ENCODE peak calls at places on chromosome 2, in ten cellular contexts. T is A549, I is adrenal gland, F is K562, S is HepG2, B is H54, Q is right lobe of liver, K is testis, O is IMR-90, C is prostate gland. D is an unnamed sample.

GRCh38 chr2:70888925-70889715 is 46.6 kb upstream of the ATP6V1B1 start:
- DNase-seq in T (no peak), I (no peak), F (no peak), S (no peak), B (no peak), Q (no peak), K (no peak), O (no peak), C (no peak), D (no peak)

GRCh38 chr2:167492486-167492885 is 604.2 kb downstream of the XIRP2 start:
- DNase-seq in T (no peak), I (no peak), F (no peak), S (no peak), B (no peak), Q (no peak), K (no peak), O (peak; percentile 22), C (no peak), D (no peak)

GRCh38 chr2:29113027-29113686 is 2.1 kb upstream of the CLIP4 start:
- DNase-seq in T (no peak), I (no peak), F (no peak), S (peak; percentile 30), B (peak; percentile 21), Q (no peak), K (no peak), O (peak; percentile 76), C (no peak), D (no peak)

GRCh38 chr2:105877945-105878344 is 133.2 kb downstream of the NCK2 start:
- DNase-seq in T (no peak), I (no peak), F (no peak), S (peak; percentile 30), B (no peak), Q (no peak), K (no peak), O (no peak), C (no peak), D (no peak)

GRCh38 chr2:109690822-109691541 is 76.8 kb downstream of the SOWAHC start:
- DNase-seq in T (no peak), I (peak; percentile 79), F (no peak), S (peak; percentile 96), B (no peak), Q (peak; percentile 71), K (peak; percentile 64), O (peak; percentile 22), C (peak; percentile 94), D (no peak)

GRCh38 chr2:226758886-226759660 is 40.5 kb downstream of the IRS1 start:
- DNase-seq in T (no peak), I (no peak), F (no peak), S (no peak), B (no peak), Q (no peak), K (no peak), O (peak; percentile 87), C (no peak), D (no peak)

GRCh38 chr2:41908349-41908748 is 139.5 kb upstream of the PKDCC start:
- DNase-seq in T (no peak), I (no peak), F (no peak), S (no peak), B (no peak), Q (no peak), K (no peak), O (no peak), C (no peak), D (no peak)

GRCh38 chr2:98514879-98515570 is 70.4 kb downstream of the INPP4A start:
- DNase-seq in T (no peak), I (no peak), F (peak; percentile 22), S (no peak), B (peak; percentile 38), Q (no peak), K (no peak), O (peak; percentile 68), C (no peak), D (no peak)

GRCh38 chr2:113158884-113159553 is 14.8 kb upstream of the PSD4 start:
- DNase-seq in T (no peak), I (no peak), F (no peak), S (no peak), B (no peak), Q (no peak), K (peak; percentile 11), O (peak; percentile 45), C (peak; percentile 44), D (no peak)

GRCh38 chr2:113160248-113160647 is 13.5 kb upstream of the PSD4 start:
- DNase-seq in T (no peak), I (no peak), F (no peak), S (no peak), B (no peak), Q (no peak), K (no peak), O (no peak), C (no peak), D (no peak)

GRCh38 chr2:113156278-113157107 is 17.3 kb upstream of the PSD4 start:
- DNase-seq in T (no peak), I (no peak), F (no peak), S (peak; percentile 85), B (no peak), Q (peak; percentile 71), K (peak; percentile 44), O (no peak), C (no peak), D (no peak)

GRCh38 chr2:113157108-113157896 is 16.5 kb upstream of the PSD4 start:
- DNase-seq in T (no peak), I (peak; percentile 56), F (peak; percentile 72), S (no peak), B (peak; percentile 28), Q (peak; percentile 79), K (peak; percentile 17), O (no peak), C (peak; percentile 81), D (peak; percentile 65)

DNA sequence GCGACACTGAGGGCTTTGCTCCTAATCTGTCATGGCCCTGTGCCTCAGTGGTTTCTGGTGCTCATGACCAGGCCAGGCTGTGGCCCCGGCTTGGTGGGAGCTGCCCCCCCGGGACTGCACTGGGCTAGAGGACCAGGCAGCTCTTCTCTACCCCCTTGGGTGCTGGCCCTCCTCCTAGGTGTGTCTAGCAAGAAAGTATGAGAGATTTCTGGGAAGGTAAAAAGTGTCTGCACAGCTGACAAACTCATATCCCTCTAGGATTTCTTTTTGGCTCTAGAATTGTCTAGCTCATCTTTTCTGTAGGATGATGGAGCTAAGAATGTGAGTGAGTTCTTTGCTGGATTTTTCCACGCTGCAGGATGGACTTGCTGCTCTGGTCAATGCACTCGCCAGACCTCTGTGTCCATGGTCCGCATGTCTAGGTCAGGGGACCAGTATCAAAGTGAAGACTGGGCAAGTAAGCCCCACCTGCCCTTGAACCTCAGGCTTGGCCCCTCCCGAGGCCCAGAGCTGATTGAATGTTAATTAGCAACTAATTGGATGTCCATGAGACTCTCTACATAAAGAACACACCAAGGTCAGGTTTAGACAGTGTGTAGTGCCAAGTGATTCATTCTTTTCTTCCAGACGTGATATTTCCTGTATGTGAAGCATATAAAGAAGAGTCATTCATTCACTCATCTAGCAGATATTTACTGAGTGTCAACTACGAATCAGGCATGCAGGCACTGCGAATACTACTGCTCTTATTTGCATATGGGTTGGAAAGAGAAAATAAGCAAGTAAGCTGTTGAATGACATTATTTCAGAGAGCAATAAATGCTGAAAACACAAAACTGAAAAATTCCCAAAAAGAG is 15.6 kb upstream of the PSD4 start:
- DNase-seq in T (no peak), I (no peak), F (no peak), S (no peak), B (peak; percentile 67), Q (no peak), K (peak; percentile 5), O (peak; percentile 26), C (no peak), D (no peak)
- TF ChIP-seq POLR2A in T (no peak), I (no peak), F (no peak), S (no peak), B (no peak), Q (no peak), K (no peak), O (no peak), C (no peak), D (no peak)

GRCh38 chr2:231673348-231673770 is 35.0 kb upstream of the PTMA start:
- DNase-seq in T (peak; percentile 84), I (no peak), F (peak; percentile 58), S (peak; percentile 84), B (peak; percentile 94), Q (peak; percentile 55), K (no peak), O (peak; percentile 28), C (no peak), D (no peak)

GRCh38 chr2:231674587-231675334 is 33.6 kb upstream of the PTMA start:
- DNase-seq in T (no peak), I (peak; percentile 69), F (peak; percentile 60), S (peak; percentile 69), B (no peak), Q (peak; percentile 65), K (peak; percentile 58), O (peak; percentile 43), C (peak; percentile 39), D (no peak)

GRCh38 chr2:231670892-231671616 is 37.3 kb upstream of the PTMA start:
- DNase-seq in T (no peak), I (no peak), F (peak; percentile 21), S (no peak), B (no peak), Q (no peak), K (no peak), O (no peak), C (no peak), D (no peak)

GRCh38 chr2:231671617-231672350 is 36.5 kb upstream of the PTMA start:
- DNase-seq in T (no peak), I (no peak), F (no peak), S (peak; percentile 39), B (no peak), Q (no peak), K (no peak), O (no peak), C (no peak), D (no peak)

GRCh38 chr2:231672617-231673347 is 35.5 kb upstream of the PTMA start:
- DNase-seq in T (peak; percentile 67), I (no peak), F (peak; percentile 76), S (peak; percentile 71), B (peak; percentile 85), Q (no peak), K (no peak), O (peak; percentile 32), C (no peak), D (no peak)
- TF ChIP-seq POLR2A in T (peak; percentile 27), I (no peak), F (peak; percentile 55), S (no peak), B (no peak), Q (no peak), K (no peak), O (no peak), C (no peak), D (peak; percentile 68)

DNA sequence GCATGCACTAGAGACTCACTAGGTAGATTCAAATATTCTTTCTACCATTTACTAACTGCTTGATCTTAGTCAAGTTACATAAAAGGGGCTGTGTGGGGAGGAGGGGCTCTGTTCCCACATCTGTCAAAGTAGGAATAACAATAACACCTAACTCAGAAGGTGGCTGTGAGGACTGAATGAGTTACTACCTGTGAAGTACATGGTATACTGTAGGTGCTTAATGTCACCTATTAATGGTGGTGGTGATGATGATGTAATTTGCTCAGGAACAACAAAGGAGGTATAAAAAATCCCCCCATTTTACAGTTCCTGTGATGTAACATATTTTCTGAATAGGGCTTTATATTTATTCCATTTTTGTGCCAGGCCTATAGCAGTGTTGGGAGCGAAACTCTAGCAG is 40.7 kb downstream of the STAT1 start:
- DNase-seq in T (no peak), I (no peak), F (no peak), S (no peak), B (no peak), Q (no peak), K (no peak), O (no peak), C (no peak), D (no peak)
- TF ChIP-seq POLR2A in T (no peak), I (no peak), F (no peak), S (no peak), B (no peak), Q (no peak), K (no peak), O (no peak), C (no peak), D (no peak)

DNA sequence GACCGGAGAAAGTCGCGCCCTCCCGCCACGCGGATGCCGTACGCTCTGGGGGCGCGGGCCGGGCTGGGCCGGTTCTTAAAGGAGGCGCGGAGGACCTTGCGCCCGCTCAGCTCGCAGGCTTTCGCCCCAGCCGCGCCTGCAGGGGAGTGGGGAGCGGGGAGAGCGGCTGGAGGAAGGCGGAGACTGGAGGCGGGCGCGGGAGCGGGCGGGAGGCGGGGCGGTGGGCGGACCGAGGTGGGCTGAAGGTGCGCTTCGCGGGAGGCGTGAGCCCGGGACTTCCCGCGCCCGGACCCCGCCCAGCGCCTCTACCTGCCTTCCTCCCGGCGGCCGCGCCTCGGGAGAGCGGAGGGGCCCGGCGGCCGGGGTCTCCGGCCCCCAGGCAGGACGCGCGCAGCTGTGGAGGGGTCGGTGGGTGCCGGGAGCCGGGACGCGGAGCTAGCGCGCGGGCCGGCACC is at the start of gene ADRA2B:
- DNase-seq in T (peak; percentile 46), I (no peak), F (peak; percentile 94), S (no peak), B (no peak), Q (peak; percentile 80), K (peak; percentile 63), O (no peak), C (peak; percentile 77), D (peak; percentile 91)
- TF ChIP-seq POLR2A in T (no peak), I (no peak), F (no peak), S (no peak), B (no peak), Q (no peak), K (no peak), O (no peak), C (peak; percentile 45), D (no peak)